ENCODE peak calls at places on chromosomes 7 and 10, in ten cellular contexts. B is stimulated activated CD8-positive, alpha-beta memory T cell treated with anti-CD3 and anti-CD28 coated beads, Interleukin-15, amount 100 ng/mL, for 48 hours; W is astrocyte of the cerebellum; T is NCI-H1105 treated with DMSO at 0.1 percent for 48 hours; A is GM19239; Y is ELR; L is NCI-H1092 treated with DMSO at 0.1 percent for 48 hours; C is non-pigmented ciliary epithelial cell; I is coronary artery; G is ovary. O is an unnamed sample.

GRCh38 chr7:92547579-92547978 is 19.0 kb downstream of the RBM48 start:
- DNase-seq in B (no peak), W (no peak), T (no peak), A (no peak), Y (no peak), L (no peak), C (no peak), I (no peak), G (no peak), O (no peak)

GRCh38 chr7:44959433-44959951 is 19.3 kb downstream of the MYO1G start:
- DNase-seq in B (no peak), W (no peak), T (no peak), A (no peak), Y (peak), L (no peak), C (no peak), I (peak), G (no peak), O (peak)

GRCh38 chr10:938954-939678 is 7.6 kb upstream of the LARP4B start:
- DNase-seq in B (no peak), W (no peak), T (no peak), A (no peak), Y (peak), L (no peak), C (no peak), I (no peak), G (no peak), O (peak)

GRCh38 chr7:98831641-98832221 is 38.1 kb downstream of the TMEM130 start:
- DNase-seq in B (peak), W (no peak), T (no peak), A (no peak), Y (peak), L (no peak), C (no peak), I (no peak), G (no peak), O (no peak)

GRCh38 chr10:10605551-10606081 is 412.1 kb upstream of the CELF2 start:
- DNase-seq in B (no peak), W (peak), T (no peak), A (no peak), Y (no peak), L (no peak), C (peak), I (no peak), G (no peak), O (no peak)

GRCh38 chr10:84205049-84205852 is 10.9 kb downstream of the CDHR1 start:
- DNase-seq in B (peak), W (no peak), T (peak), A (peak), Y (peak), L (peak), C (no peak), I (no peak), G (no peak), O (peak)

GRCh38 chr7:5139998-5140397 is 50.0 kb upstream of the WIPI2 start:
- DNase-seq in B (no peak), W (no peak), T (no peak), A (peak), Y (peak), L (peak), C (no peak), I (no peak), G (no peak), O (no peak)

GRCh38 chr10:93190377-93190776 is 116.7 kb downstream of the CYP26A1 start:
- DNase-seq in B (no peak), W (no peak), T (no peak), A (no peak), Y (no peak), L (no peak), C (no peak), I (no peak), G (no peak), O (no peak)

GRCh38 chr7:157458254-157458633 is 121.4 kb downstream of the DNAJB6 start:
- DNase-seq in B (no peak), W (no peak), T (no peak), A (no peak), Y (no peak), L (no peak), C (no peak), I (no peak), G (no peak), O (peak)

GRCh38 chr10:86681047-86681446 is 12.7 kb downstream of the LDB3 start:
- DNase-seq in B (no peak), W (no peak), T (no peak), A (no peak), Y (no peak), L (peak), C (no peak), I (no peak), G (peak), O (no peak)

GRCh38 chr10:59397971-59398370 is 35.6 kb upstream of the FAM13C start:
- DNase-seq in B (no peak), W (no peak), T (no peak), A (no peak), Y (no peak), L (no peak), C (no peak), I (no peak), G (no peak), O (no peak)

GRCh38 chr10:47019546-47019945 is 108.3 kb downstream of the PTPN20 start:
- DNase-seq in B (no peak), W (no peak), T (no peak), A (no peak), Y (no peak), L (no peak), C (no peak), I (no peak), G (no peak), O (no peak)

GRCh38 chr7:98372993-98373392 is 27.9 kb downstream of the BAIAP2L1 start:
- DNase-seq in B (no peak), W (peak), T (no peak), A (no peak), Y (peak), L (no peak), C (peak), I (no peak), G (no peak), O (no peak)

GRCh38 chr10:42646692-42647640 is 8.6 kb upstream of the ZNF33B start:
- DNase-seq in B (no peak), W (no peak), T (no peak), A (no peak), Y (no peak), L (no peak), C (no peak), I (no peak), G (no peak), O (no peak)

GRCh38 chr7:67825356-67825755 is 828.7 kb downstream of the TYW1 start:
- DNase-seq in B (no peak), W (no peak), T (no peak), A (no peak), Y (no peak), L (no peak), C (no peak), I (no peak), G (no peak), O (no peak)

GRCh38 chr10:60430017-60430416 is 40.3 kb upstream of the ANK3 start:
- DNase-seq in B (no peak), W (peak), T (no peak), A (no peak), Y (peak), L (no peak), C (peak), I (no peak), G (no peak), O (no peak)

GRCh38 chr7:46385662-46386309 is 464.7 kb upstream of the IGFBP3 start:
- DNase-seq in B (no peak), W (peak), T (no peak), A (no peak), Y (peak), L (no peak), C (peak), I (no peak), G (no peak), O (no peak)

GRCh38 chr10:22252801-22253577 is 35.2 kb upstream of the EBLN1 start:
- DNase-seq in B (no peak), W (no peak), T (no peak), A (no peak), Y (peak), L (peak), C (no peak), I (peak), G (peak), O (no peak)

GRCh38 chr10:79310911-79311573 is 36.2 kb upstream of the PPIF start:
- DNase-seq in B (no peak), W (no peak), T (no peak), A (no peak), Y (no peak), L (no peak), C (no peak), I (no peak), G (no peak), O (no peak)

GRCh38 chr7:117673367-117673766 is 193.5 kb downstream of the CFTR start:
- DNase-seq in B (no peak), W (no peak), T (peak), A (no peak), Y (no peak), L (peak), C (no peak), I (no peak), G (no peak), O (no peak)

GRCh38 chr10:123614888-123615287 is 51.3 kb upstream of the GPR26 start:
- DNase-seq in B (no peak), W (peak), T (no peak), A (peak), Y (peak), L (no peak), C (no peak), I (no peak), G (peak), O (no peak)

GRCh38 chr7:40583653-40584424 is 449.0 kb downstream of the SUGCT start:
- DNase-seq in B (no peak), W (no peak), T (no peak), A (no peak), Y (no peak), L (no peak), C (no peak), I (no peak), G (no peak), O (no peak)

GRCh38 chr10:121183241-121183640 is 332.1 kb downstream of the WDR11 start:
- DNase-seq in B (no peak), W (no peak), T (peak), A (no peak), Y (no peak), L (peak), C (no peak), I (no peak), G (no peak), O (no peak)

GRCh38 chr10:113454341-113455061 is 98.4 kb upstream of the HABP2 start:
- DNase-seq in B (no peak), W (no peak), T (peak), A (peak), Y (peak), L (no peak), C (no peak), I (no peak), G (peak), O (no peak)

GRCh38 chr10:5293691-5294550 is 70.8 kb upstream of the UCN3 start:
- DNase-seq in B (peak), W (no peak), T (no peak), A (no peak), Y (peak), L (peak), C (no peak), I (no peak), G (no peak), O (no peak)

GRCh38 chr10:67268146-67268545 is 342.3 kb downstream of the LRRTM3 start:
- DNase-seq in B (no peak), W (no peak), T (no peak), A (no peak), Y (no peak), L (no peak), C (no peak), I (no peak), G (no peak), O (no peak)

GRCh38 chr7:41956276-41956675 is 253.4 kb upstream of the INHBA start:
- DNase-seq in B (no peak), W (no peak), T (no peak), A (no peak), Y (no peak), L (no peak), C (no peak), I (no peak), G (no peak), O (no peak)

GRCh38 chr7:17007841-17008240 is 126.1 kb upstream of the AGR3 start:
- DNase-seq in B (no peak), W (no peak), T (no peak), A (no peak), Y (peak), L (no peak), C (no peak), I (no peak), G (no peak), O (no peak)

GRCh38 chr10:70286616-70287015 is 2.8 kb upstream of the NPFFR1 start:
- DNase-seq in B (no peak), W (no peak), T (no peak), A (no peak), Y (no peak), L (no peak), C (no peak), I (peak), G (no peak), O (no peak)

GRCh38 chr7:23211542-23211941 is 29.7 kb downstream of the NUP42 start:
- DNase-seq in B (no peak), W (no peak), T (no peak), A (no peak), Y (no peak), L (no peak), C (no peak), I (no peak), G (no peak), O (no peak)

GRCh38 chr7:101743241-101743994 is 74.0 kb upstream of the CUX1 start:
- DNase-seq in B (peak), W (peak), T (peak), A (peak), Y (peak), L (peak), C (no peak), I (no peak), G (peak), O (no peak)

GRCh38 chr10:28139138-28139537 is 140.3 kb upstream of the ODAD2 start:
- DNase-seq in B (no peak), W (no peak), T (no peak), A (no peak), Y (peak), L (no peak), C (peak), I (no peak), G (no peak), O (no peak)

O was measured in mesenteric fat pad.